ENCODE peak calls at places on chromosome 21, in nine cellular contexts. N is mesenteric fat pad; E is IMR-90; J is neural progenitor cell; D is glutamatergic neuron; C is T1000; P is stimulated activated CD4-positive, alpha-beta T cell treated with anti-CD3 and anti-CD28 coated beads, TNF-alpha, amount 100 ng/mL, for 4 hours; K is endothelial cell; Z is sciatic nerve. W is an unnamed sample.
A peak's percentile ranks its signal among the peaks of the same experiment; 100 is the strongest.

GRCh38 chr21:37527716-37528115 is 161.1 kb downstream of the DYRK1A start:
- DNase-seq in C (no peak), E (no peak), N (no peak), K (no peak), P (no peak), Z (no peak), J (no peak), D (no peak), W (no peak)

GRCh38 chr21:23811802-23812201 is 1795.5 kb downstream of the MRPL39 start:
- DNase-seq in D (no peak), C (no peak), Z (no peak), J (no peak), P (no peak), E (no peak), N (no peak), K (no peak), W (no peak)

GRCh38 chr21:32140212-32141008 is 138.4 kb downstream of the MIS18A start:
- DNase-seq in D (no peak), N (no peak), J (no peak), P (no peak), E (no peak), C (no peak), Z (no peak), K (no peak), W (no peak)

GRCh38 chr21:45393021-45393420 is 11.9 kb upstream of the COL18A1 start:
- DNase-seq in N (peak; percentile 88), K (no peak), P (no peak), D (peak; percentile 13), J (no peak), C (no peak), E (no peak), Z (peak; percentile 45), W (no peak)

GRCh38 chr21:29904359-29905282 is 35.2 kb downstream of the GRIK1 start:
- DNase-seq in N (no peak), E (no peak), J (no peak), K (no peak), C (no peak), P (no peak), D (no peak), Z (no peak), W (no peak)

GRCh38 chr21:22120616-22121266 is 1122.5 kb downstream of the NCAM2 start:
- DNase-seq in Z (no peak), J (peak; percentile 54), C (no peak), P (no peak), E (no peak), N (no peak), K (no peak), D (no peak), W (no peak)

GRCh38 chr21:44984428-44984791 is 44.6 kb downstream of the SLX9 start:
- DNase-seq in J (no peak), C (no peak), Z (no peak), N (no peak), P (no peak), D (peak; percentile 62), E (no peak), K (no peak), W (no peak)

GRCh38 chr21:27802816-27803475 is 836.1 kb upstream of the ADAMTS5 start:
- DNase-seq in K (peak; percentile 57), C (no peak), J (peak; percentile 67), N (no peak), E (peak; percentile 31), Z (no peak), D (peak; percentile 38), P (no peak), W (no peak)

GRCh38 chr21:23578027-23578426 is 2029.3 kb downstream of the MRPL39 start:
- DNase-seq in Z (no peak), C (no peak), J (no peak), N (no peak), D (no peak), E (no peak), K (no peak), P (no peak), W (no peak)

GRCh38 chr21:37751268-37751975 is 164.8 kb downstream of the KCNJ6 start:
- DNase-seq in C (no peak), Z (no peak), K (no peak), J (no peak), P (no peak), N (no peak), E (peak; percentile 33), D (no peak), W (no peak)

GRCh38 chr21:26715878-26716506 is 129.2 kb downstream of the ADAMTS1 start:
- DNase-seq in N (no peak), J (peak; percentile 74), P (no peak), K (peak; percentile 74), E (peak; percentile 51), D (peak; percentile 50), C (peak; percentile 41), Z (no peak), W (peak; percentile 8)

GRCh38 chr21:14991957-14992356 is 72.8 kb downstream of the NRIP1 start:
- DNase-seq in D (no peak), C (no peak), P (no peak), J (no peak), Z (no peak), E (no peak), K (no peak), N (no peak), W (no peak)

GRCh38 chr21:17370750-17371325 is 142.0 kb upstream of the CXADR start:
- DNase-seq in D (no peak), K (no peak), N (no peak), C (no peak), E (no peak), J (no peak), P (no peak), Z (no peak), W (no peak)

GRCh38 chr21:42507418-42507817 is 6.2 kb upstream of the SLC37A1 start:
- DNase-seq in P (no peak), J (no peak), N (no peak), K (no peak), E (no peak), C (no peak), Z (no peak), D (no peak), W (no peak)

GRCh38 chr21:40635336-40635735 is 211.6 kb downstream of the DSCAM start:
- DNase-seq in E (no peak), P (no peak), C (no peak), J (no peak), N (no peak), D (no peak), K (no peak), Z (no peak), W (no peak)

GRCh38 chr21:37873655-37874054 is 42.6 kb downstream of the KCNJ6 start:
- DNase-seq in N (no peak), E (peak; percentile 43), D (no peak), Z (no peak), C (no peak), J (no peak), P (no peak), K (no peak), W (no peak)

GRCh38 chr21:32884062-32884461 is 112.5 kb upstream of the PAXBP1 start:
- DNase-seq in E (no peak), N (no peak), Z (no peak), J (no peak), C (no peak), P (no peak), D (no peak), K (no peak), W (no peak)

GRCh38 chr21:17003221-17003620 is 509.6 kb upstream of the CXADR start:
- DNase-seq in P (no peak), N (no peak), K (no peak), E (peak; percentile 61), D (no peak), Z (no peak), J (no peak), C (no peak), W (no peak)

GRCh38 chr21:27429612-27430361 is 462.9 kb upstream of the ADAMTS5 start:
- DNase-seq in P (no peak), C (no peak), J (no peak), N (no peak), Z (no peak), D (no peak), E (peak; percentile 83), K (no peak), W (no peak)

GRCh38 chr21:29145837-29146453 is 15.5 kb downstream of the MAP3K7CL start:
- DNase-seq in P (no peak), N (no peak), D (no peak), E (no peak), C (no peak), Z (no peak), J (no peak), K (no peak), W (no peak)

GRCh38 chr21:33374080-33374873 is 28.9 kb upstream of the IFNGR2 start:
- DNase-seq in K (peak; percentile 57), D (no peak), N (no peak), Z (peak; percentile 76), E (peak; percentile 58), C (no peak), P (peak; percentile 48), J (peak; percentile 35), W (no peak)

GRCh38 chr21:15121655-15122120 is 56.9 kb upstream of the NRIP1 start:
- DNase-seq in N (no peak), C (no peak), E (peak; percentile 47), K (no peak), J (no peak), Z (no peak), D (no peak), P (no peak), W (no peak)

GRCh38 chr21:46622226-46622625 is 13.2 kb upstream of the PRMT2 start:
- DNase-seq in K (peak; percentile 26), C (no peak), Z (peak; percentile 72), E (no peak), P (no peak), N (no peak), D (no peak), J (peak; percentile 81), W (no peak)

GRCh38 chr21:35195232-35195631 is 146.1 kb upstream of the RUNX1 start:
- DNase-seq in C (no peak), Z (no peak), D (no peak), E (no peak), N (no peak), K (no peak), J (no peak), P (no peak), W (no peak)

GRCh38 chr21:39664586-39664985 is 51.8 kb downstream of the B3GALT5 start:
- DNase-seq in D (no peak), Z (no peak), C (no peak), N (no peak), E (no peak), K (no peak), P (no peak), J (no peak), W (no peak)

GRCh38 chr21:42830456-42831455 is 48.6 kb downstream of the WDR4 start:
- DNase-seq in K (no peak), Z (peak; percentile 55), N (peak; percentile 85), P (no peak), E (no peak), C (no peak), J (no peak), D (no peak), W (no peak)

GRCh38 chr21:41878831-41879189 is 334 bp downstream of the PRDM15 start:
- DNase-seq in P (peak; percentile 56), E (peak; percentile 81), Z (peak; percentile 90), J (peak; percentile 91), D (peak; percentile 87), N (no peak), K (peak; percentile 80), C (peak; percentile 38), W (peak; percentile 78)

GRCh38 chr21:36134820-36135390 is at the start of gene CBR3:
- DNase-seq in P (peak; percentile 16), C (peak; percentile 49), E (peak; percentile 41), N (peak; percentile 91), K (no peak), J (peak; percentile 48), Z (peak; percentile 88), D (peak; percentile 49), W (no peak)

GRCh38 chr21:44298301-44298700 is 1.6 kb upstream of the PFKL start:
- DNase-seq in K (no peak), N (no peak), C (no peak), D (no peak), J (no peak), P (no peak), E (peak; percentile 7), Z (no peak), W (no peak)

GRCh38 chr21:25862596-25862995 is 127.8 kb downstream of the GABPA start:
- DNase-seq in E (peak; percentile 39), P (no peak), J (peak; percentile 32), K (no peak), C (no peak), N (no peak), D (no peak), Z (no peak), W (no peak)

W was measured in GM12891.